ENCODE peak calls at places on chromosomes 13 and 19, in nine cellular contexts. M is upper lobe of left lung, X is right lobe of liver, H is adrenal gland, U is thoracic aorta, G is tibial artery, C is IMR-90, K is HL-60, F is right atrium auricular region. E is an unnamed sample.

GRCh38 chr19:53980553-53981407 is 10.7 kb upstream of the CACNG6 start:
- DNase-seq in M (no peak), X (no peak), H (no peak), U (no peak), G (no peak), C (peak), K (no peak), F (no peak), E (no peak)

GRCh38 chr13:32045963-32046785 is 14.6 kb downstream of the FRY start:
- DNase-seq in M (peak), X (no peak), H (no peak), U (no peak), G (no peak), C (peak), K (peak), F (no peak), E (peak)

GRCh38 chr19:5738423-5738822 is 18.0 kb downstream of the CATSPERD start:
- DNase-seq in M (no peak), X (no peak), H (no peak), U (no peak), G (no peak), C (no peak), K (no peak), F (no peak), E (no peak)

GRCh38 chr13:110869231-110869804 is 45.6 kb downstream of the ANKRD10 start:
- DNase-seq in M (no peak), X (no peak), H (peak), U (no peak), G (no peak), C (no peak), K (no peak), F (no peak), E (no peak)

GRCh38 chr13:113020323-113021080 is 51.5 kb downstream of the MCF2L start:
- DNase-seq in M (no peak), X (no peak), H (no peak), U (no peak), G (no peak), C (no peak), K (no peak), F (no peak), E (no peak)

GRCh38 chr13:110497003-110497402 is 64.5 kb downstream of the RAB20 start:
- DNase-seq in M (no peak), X (no peak), H (no peak), U (no peak), G (no peak), C (no peak), K (no peak), F (no peak), E (no peak)

GRCh38 chr13:73040968-73041580 is 17.7 kb upstream of the KLF5 start:
- DNase-seq in M (no peak), X (no peak), H (no peak), U (no peak), G (no peak), C (no peak), K (no peak), F (no peak), E (no peak)

GRCh38 chr19:58562126-58563033 is 4.0 kb upstream of the UBE2M start:
- DNase-seq in M (no peak), X (no peak), H (peak), U (no peak), G (peak), C (peak), K (no peak), F (no peak), E (peak)

GRCh38 chr19:56101095-56101494 is 20.0 kb downstream of the ZNF787 start:
- DNase-seq in M (no peak), X (no peak), H (no peak), U (no peak), G (no peak), C (no peak), K (no peak), F (no peak), E (no peak)

GRCh38 chr19:8986296-8986695 is 23.9 kb downstream of the MUC16 start:
- DNase-seq in M (no peak), X (no peak), H (no peak), U (no peak), G (no peak), C (no peak), K (no peak), F (no peak), E (no peak)

GRCh38 chr19:5953680-5954213 is 24.2 kb downstream of the RANBP3 start:
- DNase-seq in M (no peak), X (no peak), H (peak), U (no peak), G (no peak), C (no peak), K (no peak), F (no peak), E (peak)

GRCh38 chr13:77533875-77534788 is 1.4 kb upstream of the SCEL start:
- DNase-seq in M (peak), X (no peak), H (no peak), U (no peak), G (no peak), C (no peak), K (no peak), F (no peak), E (no peak)

GRCh38 chr19:37594982-37595382 is 306 bp downstream of the ZNF540 start:
- DNase-seq in M (peak), X (peak), H (peak), U (peak), G (peak), C (peak), K (peak), F (peak), E (peak)

GRCh38 chr19:33418461-33418860 is 45.0 kb downstream of the CEBPG start:
- DNase-seq in M (no peak), X (no peak), H (no peak), U (no peak), G (no peak), C (no peak), K (no peak), F (no peak), E (no peak)

GRCh38 chr13:113182046-113182445 is 23.6 kb downstream of the PROZ start:
- DNase-seq in M (no peak), X (no peak), H (no peak), U (no peak), G (no peak), C (no peak), K (no peak), F (no peak), E (no peak)

GRCh38 chr13:31204592-31204991 is 4.8 kb downstream of the B3GLCT start:
- DNase-seq in M (no peak), X (no peak), H (no peak), U (no peak), G (no peak), C (peak), K (no peak), F (no peak), E (no peak)

GRCh38 chr13:66558511-66558910 is 671.6 kb downstream of the PCDH9 start:
- DNase-seq in M (no peak), X (no peak), H (no peak), U (no peak), G (no peak), C (peak), K (no peak), F (no peak), E (no peak)

GRCh38 chr19:41911889-41912731 is 16.1 kb downstream of the ERFL start:
- DNase-seq in M (no peak), X (no peak), H (no peak), U (no peak), G (no peak), C (no peak), K (no peak), F (no peak), E (no peak)

GRCh38 chr13:19882231-19882630 is 18.8 kb upstream of the ZMYM5 start:
- DNase-seq in M (no peak), X (no peak), H (no peak), U (no peak), G (no peak), C (no peak), K (no peak), F (no peak), E (no peak)

GRCh38 chr19:18593367-18594095 is 4.9 kb downstream of the REX1BD start:
- DNase-seq in M (no peak), X (no peak), H (peak), U (no peak), G (no peak), C (no peak), K (no peak), F (no peak), E (peak)

GRCh38 chr13:110327036-110327790 is 20.1 kb downstream of the COL4A2 start:
- DNase-seq in M (no peak), X (no peak), H (no peak), U (no peak), G (peak), C (no peak), K (no peak), F (no peak), E (peak)

GRCh38 chr19:14317157-14317556 is 64.1 kb upstream of the ADGRE5 start:
- DNase-seq in M (no peak), X (no peak), H (no peak), U (no peak), G (no peak), C (no peak), K (no peak), F (no peak), E (no peak)

GRCh38 chr19:47512183-47512947 is 2.5 kb downstream of the NAPA start:
- DNase-seq in M (peak), X (peak), H (peak), U (no peak), G (no peak), C (peak), K (no peak), F (no peak), E (peak)

GRCh38 chr19:8615813-8616596 is 5.5 kb upstream of the ADAMTS10 start:
- DNase-seq in M (peak), X (peak), H (peak), U (no peak), G (peak), C (peak), K (no peak), F (peak), E (peak)

GRCh38 chr13:41352935-41353801 is 42.1 kb downstream of the NAA16 start:
- DNase-seq in M (no peak), X (no peak), H (no peak), U (no peak), G (no peak), C (peak), K (no peak), F (no peak), E (peak)

GRCh38 chr13:113625965-113626661 is 31.9 kb downstream of the ATP4B start:
- DNase-seq in M (no peak), X (no peak), H (no peak), U (no peak), G (no peak), C (peak), K (no peak), F (no peak), E (no peak)

GRCh38 chr19:42071247-42071646 is 1.2 kb upstream of the GRIK5 start:
- DNase-seq in M (no peak), X (no peak), H (no peak), U (no peak), G (no peak), C (no peak), K (no peak), F (no peak), E (no peak)

GRCh38 chr19:2613507-2614295 is 88.8 kb downstream of the GNG7 start:
- DNase-seq in M (peak), X (peak), H (no peak), U (no peak), G (peak), C (peak), K (no peak), F (no peak), E (peak)

GRCh38 chr19:49687566-49688316 is 1.7 kb upstream of the ADM5 start:
- DNase-seq in M (no peak), X (no peak), H (peak), U (no peak), G (no peak), C (no peak), K (no peak), F (no peak), E (no peak)

GRCh38 chr13:109769921-109770320 is 16.5 kb downstream of the IRS2 start:
- DNase-seq in M (no peak), X (no peak), H (no peak), U (no peak), G (no peak), C (no peak), K (no peak), F (no peak), E (no peak)

GRCh38 chr19:48325265-48325910 is at the start of gene EMP3:
- DNase-seq in M (peak), X (peak), H (peak), U (peak), G (peak), C (peak), K (peak), F (peak), E (peak)

GRCh38 chr13:93225610-93226009 is 997 bp upstream of the GPC6 start:
- DNase-seq in M (no peak), X (no peak), H (no peak), U (no peak), G (no peak), C (no peak), K (no peak), F (no peak), E (no peak)

GRCh38 chr19:33550741-33551140 is 29.1 kb upstream of the PEPD start:
- DNase-seq in M (no peak), X (no peak), H (no peak), U (no peak), G (peak), C (no peak), K (no peak), F (no peak), E (no peak)

GRCh38 chr19:57559008-57559403 is 657 bp downstream of the ZNF550 start:
- DNase-seq in M (peak), X (no peak), H (peak), U (no peak), G (no peak), C (no peak), K (no peak), F (no peak), E (peak)

GRCh38 chr13:75726313-75726712 is 90.2 kb downstream of the LMO7 start:
- DNase-seq in M (no peak), X (no peak), H (no peak), U (no peak), G (no peak), C (no peak), K (no peak), F (no peak), E (no peak)
- H3K27ac ChIP-seq in M (peak), X (no peak), H (no peak), U (no peak), G (no peak), C (no peak), K (no peak), F (no peak), E (peak)

DNA sequence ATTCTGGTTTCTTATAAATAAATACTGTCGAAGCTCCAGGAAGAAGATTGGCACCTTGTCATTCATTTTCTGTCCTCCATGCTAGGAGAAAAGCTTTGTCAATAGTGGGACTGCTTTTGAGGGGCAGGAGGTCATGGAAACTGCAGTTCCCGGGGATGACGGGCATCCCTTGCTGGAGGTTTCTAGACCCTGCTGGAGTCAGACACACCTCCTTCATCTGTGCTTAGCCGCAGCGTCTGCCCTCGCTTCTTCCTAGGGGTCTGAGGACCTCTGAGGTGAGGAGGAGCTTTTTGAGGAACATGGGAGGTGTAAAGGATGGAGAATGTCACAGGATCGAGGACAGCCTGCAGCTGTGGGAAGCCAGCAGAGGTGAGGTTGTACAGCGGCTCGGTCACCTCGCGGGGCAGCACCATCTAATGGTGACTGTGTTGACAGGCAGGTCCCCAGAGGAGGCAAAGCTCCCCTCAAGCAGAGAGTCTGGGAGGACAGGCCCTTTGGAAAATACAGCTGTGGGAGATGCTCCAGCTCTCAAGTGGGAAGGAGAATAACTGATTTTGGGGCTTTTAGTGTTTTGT is 172.7 kb upstream of the RNF113B start:
- DNase-seq in M (peak), X (peak), H (peak), U (no peak), G (no peak), C (no peak), K (no peak), F (no peak), E (peak)
- TF ChIP-seq CTCF in M (no peak), X (peak), H (no peak), U (no peak), G (no peak), C (no peak), K (no peak), F (no peak), E (no peak)

DNA sequence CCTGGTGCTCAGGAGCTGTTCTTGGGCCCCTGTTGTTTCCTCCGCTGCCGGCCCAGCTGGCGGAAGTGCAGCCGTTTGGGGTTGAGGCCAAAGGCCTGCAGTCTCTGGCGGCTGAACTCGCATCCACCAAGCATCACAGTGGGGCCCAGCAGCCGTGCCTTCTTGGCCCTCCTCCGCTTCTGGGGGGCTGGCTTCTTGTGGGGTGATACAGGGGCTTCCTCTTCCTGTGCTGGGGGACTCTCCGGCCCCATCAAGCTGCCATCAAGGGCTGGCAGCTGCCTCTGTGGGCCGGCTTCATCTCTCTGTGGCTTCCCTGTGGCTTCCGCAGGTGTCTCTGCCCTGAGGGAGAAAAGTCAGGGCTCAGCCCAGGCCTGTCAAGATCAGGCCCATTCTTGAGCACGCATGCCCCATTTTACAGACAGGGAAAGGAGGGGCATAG is 10.3 kb downstream of the ATG4D start:
- DNase-seq in M (peak), X (no peak), H (no peak), U (no peak), G (no peak), C (no peak), K (no peak), F (no peak), E (no peak)
- H3K27ac ChIP-seq in M (peak), X (no peak), H (no peak), U (no peak), G (no peak), C (no peak), K (peak), F (no peak), E (no peak)

GRCh38 chr19:1567116-1567847 is 843 bp downstream of the MEX3D start:
- DNase-seq in M (no peak), X (peak), H (no peak), U (no peak), G (no peak), C (no peak), K (no peak), F (no peak), E (no peak)
- TF ChIP-seq CTCF in M (no peak), X (no peak), H (no peak), U (no peak), G (no peak), C (no peak), K (no peak), F (no peak), E (no peak)

GRCh38 chr19:35125270-35125717 is 9.6 kb downstream of the LGI4 start:
- DNase-seq in M (no peak), X (no peak), H (no peak), U (no peak), G (no peak), C (no peak), K (no peak), F (no peak), E (no peak)
- H3K27ac ChIP-seq in M (peak), X (no peak), H (no peak), U (no peak), G (peak), C (no peak), K (no peak), F (peak), E (peak)

GRCh38 chr19:40716655-40717324 is at the start of the genes COQ8B and ITPKC:
- DNase-seq in M (peak), X (peak), H (peak), U (peak), G (peak), C (peak), K (peak), F (peak), E (peak)

GRCh38 chr19:40713939-40714338 is 2.7 kb downstream of the COQ8B start:
- DNase-seq in M (no peak), X (no peak), H (no peak), U (no peak), G (no peak), C (no peak), K (no peak), F (no peak), E (no peak)

GRCh38 chr19:40716031-40716654 is 543 bp downstream of the COQ8B start:
- DNase-seq in M (no peak), X (no peak), H (peak), U (peak), G (peak), C (peak), K (no peak), F (peak), E (no peak)

GRCh38 chr19:40717325-40717879 is 490 bp downstream of the ITPKC start:
- DNase-seq in M (peak), X (peak), H (peak), U (no peak), G (no peak), C (no peak), K (no peak), F (no peak), E (no peak)

DNA sequence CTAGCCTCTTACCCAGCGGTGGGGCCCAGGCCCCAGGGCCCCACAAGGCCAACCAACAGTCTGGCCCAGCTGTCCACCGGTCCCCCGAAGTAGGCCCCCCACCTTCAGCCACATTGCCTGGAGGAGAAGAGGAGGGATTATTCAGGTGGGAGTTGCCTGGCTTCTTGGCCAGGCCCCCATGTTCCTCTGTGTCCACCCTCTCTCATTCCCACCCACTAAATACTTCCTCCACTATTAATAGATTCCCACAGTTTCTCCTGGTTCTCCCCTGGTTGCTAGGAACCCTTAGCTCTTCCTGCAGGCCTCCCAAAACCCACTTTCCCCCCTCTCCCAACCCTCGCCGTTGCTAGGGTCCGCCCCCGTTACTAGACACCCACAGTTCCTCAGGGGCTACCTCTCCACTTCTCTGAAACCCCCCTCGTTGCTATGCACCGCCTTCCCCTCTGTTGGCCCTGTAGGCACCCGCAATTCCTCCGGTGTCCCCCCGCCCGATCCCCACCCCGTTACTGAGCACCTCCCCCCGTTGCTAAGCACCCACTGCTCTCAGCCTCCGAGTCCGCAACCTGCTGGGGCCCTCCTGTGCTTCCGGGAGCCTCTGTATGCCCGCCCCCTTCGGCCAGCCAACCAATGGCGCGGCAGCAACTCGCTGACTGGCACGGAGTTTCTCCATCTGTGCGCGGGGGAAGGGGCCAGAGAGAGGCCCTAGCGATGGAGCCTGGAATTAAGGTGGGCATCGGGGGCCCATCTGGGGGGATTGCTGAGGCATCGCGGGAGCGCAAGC is 2.0 kb downstream of the COQ8B start:
- DNase-seq in M (peak), X (peak), H (peak), U (peak), G (peak), C (peak), K (peak), F (peak), E (peak)
- TF ChIP-seq CTCF in M (no peak), X (no peak), H (no peak), U (no peak), G (peak), C (peak), K (no peak), F (no peak), E (no peak)

DNA sequence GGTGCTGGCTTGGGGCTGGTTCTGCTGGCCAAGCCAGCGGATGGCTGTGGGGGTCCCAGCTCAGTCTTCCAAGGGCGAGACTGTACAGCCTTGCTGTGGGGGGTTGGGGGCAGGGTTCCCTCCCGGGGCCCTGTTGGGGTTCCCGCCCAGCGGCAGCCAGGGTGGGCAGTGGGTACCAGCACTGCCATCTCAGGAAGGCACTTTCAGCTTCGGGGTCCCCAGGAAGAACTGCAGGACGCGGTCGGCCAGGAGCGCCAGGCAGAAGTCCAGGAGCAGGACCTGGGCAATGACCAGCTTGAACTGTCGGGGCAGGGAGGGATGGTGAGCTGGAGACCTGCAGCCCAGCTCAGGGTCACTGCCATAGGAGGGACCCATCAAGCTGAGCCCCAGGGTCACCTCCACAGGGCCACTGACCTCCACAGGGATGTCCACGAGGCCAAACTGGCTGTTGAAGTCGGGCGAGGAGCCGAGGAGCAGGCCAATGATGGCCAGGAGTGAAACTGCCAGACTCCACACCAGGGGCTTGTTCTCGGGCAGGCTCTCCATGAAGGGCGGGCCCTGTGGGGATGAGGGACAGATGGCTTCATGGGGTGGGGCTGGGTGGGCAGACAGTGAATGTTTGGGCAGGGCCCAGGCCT is 1.9 kb upstream of the GMIP start:
- DNase-seq in M (no peak), X (no peak), H (no peak), U (no peak), G (no peak), C (no peak), K (no peak), F (no peak), E (no peak)
- H3K27ac ChIP-seq in M (no peak), X (no peak), H (no peak), U (no peak), G (no peak), C (no peak), K (no peak), F (no peak), E (no peak)

E was measured in thyroid gland.